ENCODE peak calls at places on chromosomes 1 and 21, in nine cellular contexts. One of them, this sample, is unnamed.

GRCh38 chr1:169200319-169200718 is 93.8 kb downstream of the ATP1B1 start:
- DNase-seq in activated CD4-positive, alpha-beta T cell treated with anti-CD3 and anti-CD28 coated beads for 4 hours: no peak
- DNase-seq in RPMI7951: no peak
- DNase-seq in PC-3: no peak
- DNase-seq in activated T-cell treated with anti-CD3 and anti-CD28 coated beads, Interleukin-2, amount 50 U/mL, for 72 hours: no peak
- DNase-seq in activated naive CD4-positive, alpha-beta T cell: no peak
- DNase-seq in NCI-H345: no peak
- DNase-seq in esophagus squamous epithelium: no peak
- DNase-seq in activated naive CD8-positive, alpha-beta T cell treated with anti-CD3 and anti-CD28 coated beads, Interleukin-2, amount 10 ng/mL, durations not matched to agents 7 days and 5 days: no peak
- DNase-seq in this sample: no peak

GRCh38 chr1:56477164-56478111 is 101.9 kb downstream of the PLPP3 start:
- DNase-seq in activated CD4-positive, alpha-beta T cell treated with anti-CD3 and anti-CD28 coated beads for 4 hours: no peak
- DNase-seq in RPMI7951: peak; percentile 61
- DNase-seq in PC-3: no peak
- DNase-seq in activated T-cell treated with anti-CD3 and anti-CD28 coated beads, Interleukin-2, amount 50 U/mL, for 72 hours: no peak
- DNase-seq in activated naive CD4-positive, alpha-beta T cell: no peak
- DNase-seq in NCI-H345: no peak
- DNase-seq in esophagus squamous epithelium: no peak
- DNase-seq in activated naive CD8-positive, alpha-beta T cell treated with anti-CD3 and anti-CD28 coated beads, Interleukin-2, amount 10 ng/mL, durations not matched to agents 7 days and 5 days: no peak
- DNase-seq in this sample: no peak

GRCh38 chr1:176766779-176767178 is 303.8 kb downstream of the PAPPA2 start:
- DNase-seq in activated CD4-positive, alpha-beta T cell treated with anti-CD3 and anti-CD28 coated beads for 4 hours: no peak
- DNase-seq in RPMI7951: no peak
- DNase-seq in PC-3: no peak
- DNase-seq in activated T-cell treated with anti-CD3 and anti-CD28 coated beads, Interleukin-2, amount 50 U/mL, for 72 hours: no peak
- DNase-seq in activated naive CD4-positive, alpha-beta T cell: no peak
- DNase-seq in NCI-H345: no peak
- DNase-seq in esophagus squamous epithelium: no peak
- DNase-seq in activated naive CD8-positive, alpha-beta T cell treated with anti-CD3 and anti-CD28 coated beads, Interleukin-2, amount 10 ng/mL, durations not matched to agents 7 days and 5 days: no peak
- DNase-seq in this sample: no peak

GRCh38 chr1:15973772-15974171 is 2.1 kb downstream of the ZBTB17 start:
- DNase-seq in activated CD4-positive, alpha-beta T cell treated with anti-CD3 and anti-CD28 coated beads for 4 hours: no peak
- DNase-seq in RPMI7951: no peak
- DNase-seq in PC-3: no peak
- DNase-seq in activated T-cell treated with anti-CD3 and anti-CD28 coated beads, Interleukin-2, amount 50 U/mL, for 72 hours: no peak
- DNase-seq in activated naive CD4-positive, alpha-beta T cell: no peak
- DNase-seq in NCI-H345: no peak
- DNase-seq in esophagus squamous epithelium: no peak
- DNase-seq in activated naive CD8-positive, alpha-beta T cell treated with anti-CD3 and anti-CD28 coated beads, Interleukin-2, amount 10 ng/mL, durations not matched to agents 7 days and 5 days: no peak
- DNase-seq in this sample: no peak

GRCh38 chr1:8590696-8591351 is 226.6 kb downstream of the RERE start:
- DNase-seq in activated CD4-positive, alpha-beta T cell treated with anti-CD3 and anti-CD28 coated beads for 4 hours: no peak
- DNase-seq in RPMI7951: no peak
- DNase-seq in PC-3: no peak
- DNase-seq in activated T-cell treated with anti-CD3 and anti-CD28 coated beads, Interleukin-2, amount 50 U/mL, for 72 hours: no peak
- DNase-seq in activated naive CD4-positive, alpha-beta T cell: no peak
- DNase-seq in NCI-H345: no peak
- DNase-seq in esophagus squamous epithelium: no peak
- DNase-seq in activated naive CD8-positive, alpha-beta T cell treated with anti-CD3 and anti-CD28 coated beads, Interleukin-2, amount 10 ng/mL, durations not matched to agents 7 days and 5 days: no peak
- DNase-seq in this sample: no peak

GRCh38 chr1:228975238-228975929 is 240.1 kb downstream of the RHOU start:
- DNase-seq in activated CD4-positive, alpha-beta T cell treated with anti-CD3 and anti-CD28 coated beads for 4 hours: no peak
- DNase-seq in RPMI7951: no peak
- DNase-seq in PC-3: no peak
- DNase-seq in activated T-cell treated with anti-CD3 and anti-CD28 coated beads, Interleukin-2, amount 50 U/mL, for 72 hours: no peak
- DNase-seq in activated naive CD4-positive, alpha-beta T cell: no peak
- DNase-seq in NCI-H345: no peak
- DNase-seq in esophagus squamous epithelium: no peak
- DNase-seq in activated naive CD8-positive, alpha-beta T cell treated with anti-CD3 and anti-CD28 coated beads, Interleukin-2, amount 10 ng/mL, durations not matched to agents 7 days and 5 days: no peak
- DNase-seq in this sample: no peak

GRCh38 chr1:156367386-156368156 is 1.4 kb upstream of the RHBG start:
- DNase-seq in activated CD4-positive, alpha-beta T cell treated with anti-CD3 and anti-CD28 coated beads for 4 hours: no peak
- DNase-seq in RPMI7951: no peak
- DNase-seq in PC-3: no peak
- DNase-seq in activated T-cell treated with anti-CD3 and anti-CD28 coated beads, Interleukin-2, amount 50 U/mL, for 72 hours: no peak
- DNase-seq in activated naive CD4-positive, alpha-beta T cell: no peak
- DNase-seq in NCI-H345: no peak
- DNase-seq in esophagus squamous epithelium: no peak
- DNase-seq in activated naive CD8-positive, alpha-beta T cell treated with anti-CD3 and anti-CD28 coated beads, Interleukin-2, amount 10 ng/mL, durations not matched to agents 7 days and 5 days: no peak
- DNase-seq in this sample: no peak

GRCh38 chr1:230155021-230155420 is 88.0 kb downstream of the GALNT2 start:
- DNase-seq in activated CD4-positive, alpha-beta T cell treated with anti-CD3 and anti-CD28 coated beads for 4 hours: no peak
- DNase-seq in RPMI7951: no peak
- DNase-seq in PC-3: no peak
- DNase-seq in activated T-cell treated with anti-CD3 and anti-CD28 coated beads, Interleukin-2, amount 50 U/mL, for 72 hours: no peak
- DNase-seq in activated naive CD4-positive, alpha-beta T cell: no peak
- DNase-seq in NCI-H345: no peak
- DNase-seq in esophagus squamous epithelium: no peak
- DNase-seq in activated naive CD8-positive, alpha-beta T cell treated with anti-CD3 and anti-CD28 coated beads, Interleukin-2, amount 10 ng/mL, durations not matched to agents 7 days and 5 days: no peak
- DNase-seq in this sample: no peak

GRCh38 chr1:222240536-222241181 is 307.2 kb downstream of the HHIPL2 start:
- DNase-seq in activated CD4-positive, alpha-beta T cell treated with anti-CD3 and anti-CD28 coated beads for 4 hours: no peak
- DNase-seq in RPMI7951: peak; percentile 39
- DNase-seq in PC-3: peak; percentile 55
- DNase-seq in activated T-cell treated with anti-CD3 and anti-CD28 coated beads, Interleukin-2, amount 50 U/mL, for 72 hours: no peak
- DNase-seq in activated naive CD4-positive, alpha-beta T cell: no peak
- DNase-seq in NCI-H345: no peak
- DNase-seq in esophagus squamous epithelium: no peak
- DNase-seq in activated naive CD8-positive, alpha-beta T cell treated with anti-CD3 and anti-CD28 coated beads, Interleukin-2, amount 10 ng/mL, durations not matched to agents 7 days and 5 days: no peak
- DNase-seq in this sample: no peak

GRCh38 chr1:245016700-245017099 is 138.1 kb upstream of the KIF26B start:
- DNase-seq in activated CD4-positive, alpha-beta T cell treated with anti-CD3 and anti-CD28 coated beads for 4 hours: no peak
- DNase-seq in RPMI7951: no peak
- DNase-seq in PC-3: no peak
- DNase-seq in activated T-cell treated with anti-CD3 and anti-CD28 coated beads, Interleukin-2, amount 50 U/mL, for 72 hours: no peak
- DNase-seq in activated naive CD4-positive, alpha-beta T cell: no peak
- DNase-seq in NCI-H345: peak; percentile 80
- DNase-seq in esophagus squamous epithelium: no peak
- DNase-seq in activated naive CD8-positive, alpha-beta T cell treated with anti-CD3 and anti-CD28 coated beads, Interleukin-2, amount 10 ng/mL, durations not matched to agents 7 days and 5 days: no peak
- DNase-seq in this sample: no peak

GRCh38 chr1:201022824-201023516 is 544 bp downstream of the KIF21B start:
- DNase-seq in activated CD4-positive, alpha-beta T cell treated with anti-CD3 and anti-CD28 coated beads for 4 hours: peak; percentile 36
- DNase-seq in RPMI7951: no peak
- DNase-seq in PC-3: no peak
- DNase-seq in activated T-cell treated with anti-CD3 and anti-CD28 coated beads, Interleukin-2, amount 50 U/mL, for 72 hours: peak; percentile 42
- DNase-seq in activated naive CD4-positive, alpha-beta T cell: no peak
- DNase-seq in NCI-H345: no peak
- DNase-seq in esophagus squamous epithelium: no peak
- DNase-seq in activated naive CD8-positive, alpha-beta T cell treated with anti-CD3 and anti-CD28 coated beads, Interleukin-2, amount 10 ng/mL, durations not matched to agents 7 days and 5 days: no peak
- DNase-seq in this sample: no peak

GRCh38 chr21:36747114-36747814 is 48.3 kb downstream of the SIM2 start:
- DNase-seq in activated CD4-positive, alpha-beta T cell treated with anti-CD3 and anti-CD28 coated beads for 4 hours: no peak
- DNase-seq in RPMI7951: no peak
- DNase-seq in PC-3: no peak
- DNase-seq in activated T-cell treated with anti-CD3 and anti-CD28 coated beads, Interleukin-2, amount 50 U/mL, for 72 hours: peak; percentile 5
- DNase-seq in activated naive CD4-positive, alpha-beta T cell: no peak
- DNase-seq in NCI-H345: no peak
- DNase-seq in esophagus squamous epithelium: no peak
- DNase-seq in activated naive CD8-positive, alpha-beta T cell treated with anti-CD3 and anti-CD28 coated beads, Interleukin-2, amount 10 ng/mL, durations not matched to agents 7 days and 5 days: no peak
- DNase-seq in this sample: no peak

GRCh38 chr21:39014751-39015150 is 168.5 kb downstream of the PSMG1 start:
- DNase-seq in activated CD4-positive, alpha-beta T cell treated with anti-CD3 and anti-CD28 coated beads for 4 hours: no peak
- DNase-seq in RPMI7951: peak; percentile 94
- DNase-seq in PC-3: peak; percentile 93
- DNase-seq in activated T-cell treated with anti-CD3 and anti-CD28 coated beads, Interleukin-2, amount 50 U/mL, for 72 hours: no peak
- DNase-seq in activated naive CD4-positive, alpha-beta T cell: no peak
- DNase-seq in NCI-H345: no peak
- DNase-seq in esophagus squamous epithelium: no peak
- DNase-seq in activated naive CD8-positive, alpha-beta T cell treated with anti-CD3 and anti-CD28 coated beads, Interleukin-2, amount 10 ng/mL, durations not matched to agents 7 days and 5 days: no peak
- DNase-seq in this sample: no peak

GRCh38 chr1:231037585-231038517 is 2.2 kb downstream of the FAM89A start:
- DNase-seq in activated CD4-positive, alpha-beta T cell treated with anti-CD3 and anti-CD28 coated beads for 4 hours: no peak
- DNase-seq in RPMI7951: peak; percentile 56
- DNase-seq in PC-3: no peak
- DNase-seq in activated T-cell treated with anti-CD3 and anti-CD28 coated beads, Interleukin-2, amount 50 U/mL, for 72 hours: no peak
- DNase-seq in activated naive CD4-positive, alpha-beta T cell: no peak
- DNase-seq in NCI-H345: no peak
- DNase-seq in esophagus squamous epithelium: no peak
- DNase-seq in activated naive CD8-positive, alpha-beta T cell treated with anti-CD3 and anti-CD28 coated beads, Interleukin-2, amount 10 ng/mL, durations not matched to agents 7 days and 5 days: no peak
- DNase-seq in this sample: no peak

GRCh38 chr1:30117685-30118084 is 605.7 kb downstream of the MATN1 start:
- DNase-seq in activated CD4-positive, alpha-beta T cell treated with anti-CD3 and anti-CD28 coated beads for 4 hours: no peak
- DNase-seq in RPMI7951: peak; percentile 23
- DNase-seq in PC-3: no peak
- DNase-seq in activated T-cell treated with anti-CD3 and anti-CD28 coated beads, Interleukin-2, amount 50 U/mL, for 72 hours: no peak
- DNase-seq in activated naive CD4-positive, alpha-beta T cell: no peak
- DNase-seq in NCI-H345: no peak
- DNase-seq in esophagus squamous epithelium: no peak
- DNase-seq in activated naive CD8-positive, alpha-beta T cell treated with anti-CD3 and anti-CD28 coated beads, Interleukin-2, amount 10 ng/mL, durations not matched to agents 7 days and 5 days: no peak
- DNase-seq in this sample: no peak

GRCh38 chr1:15929258-15929935 is 46.5 kb downstream of the ZBTB17 start:
- DNase-seq in activated CD4-positive, alpha-beta T cell treated with anti-CD3 and anti-CD28 coated beads for 4 hours: no peak
- DNase-seq in RPMI7951: no peak
- DNase-seq in PC-3: no peak
- DNase-seq in activated T-cell treated with anti-CD3 and anti-CD28 coated beads, Interleukin-2, amount 50 U/mL, for 72 hours: no peak
- DNase-seq in activated naive CD4-positive, alpha-beta T cell: no peak
- DNase-seq in NCI-H345: no peak
- DNase-seq in esophagus squamous epithelium: no peak
- DNase-seq in activated naive CD8-positive, alpha-beta T cell treated with anti-CD3 and anti-CD28 coated beads, Interleukin-2, amount 10 ng/mL, durations not matched to agents 7 days and 5 days: no peak
- DNase-seq in this sample: no peak

GRCh38 chr1:212791261-212791675 is 309 bp downstream of the NSL1 start:
- DNase-seq in activated CD4-positive, alpha-beta T cell treated with anti-CD3 and anti-CD28 coated beads for 4 hours: no peak
- DNase-seq in RPMI7951: peak; percentile 69
- DNase-seq in PC-3: peak; percentile 66
- DNase-seq in activated T-cell treated with anti-CD3 and anti-CD28 coated beads, Interleukin-2, amount 50 U/mL, for 72 hours: no peak
- DNase-seq in activated naive CD4-positive, alpha-beta T cell: no peak
- DNase-seq in NCI-H345: peak; percentile 79
- DNase-seq in esophagus squamous epithelium: no peak
- DNase-seq in activated naive CD8-positive, alpha-beta T cell treated with anti-CD3 and anti-CD28 coated beads, Interleukin-2, amount 10 ng/mL, durations not matched to agents 7 days and 5 days: no peak
- DNase-seq in this sample: no peak

This sample was measured in thoracic aorta.